ENCODE peak calls at places on chromosomes 5 and 9, in ten cellular contexts. R is heart right ventricle; E is HTR-8/SVneo; O is NCI-H1105; D is Daoy; I is effector memory CD4-positive, alpha-beta T cell; C is lower leg skin; S is NCI-H446; F is T-helper 9 cell; U is NCI-H2171. K is an unnamed sample.

GRCh38 chr5:74243634-74244033 is 396.9 kb downstream of the ENC1 start:
- DNase-seq in R (no peak), E (no peak), O (no peak), D (peak), I (no peak), C (no peak), S (peak), F (no peak), U (peak), K (peak)

GRCh38 chr9:132161743-132162187 is at the start of gene NTNG2:
- DNase-seq in R (no peak), E (no peak), O (no peak), D (no peak), I (no peak), C (no peak), S (no peak), F (no peak), U (no peak), K (no peak)

GRCh38 chr5:82894754-82895153 is 182.4 kb downstream of the TMEM167A start:
- DNase-seq in R (no peak), E (no peak), O (no peak), D (no peak), I (no peak), C (no peak), S (no peak), F (no peak), U (no peak), K (no peak)

GRCh38 chr9:84932915-84933527 is 263.5 kb downstream of the NTRK2 start:
- DNase-seq in R (no peak), E (no peak), O (no peak), D (peak), I (no peak), C (no peak), S (no peak), F (no peak), U (no peak), K (no peak)

GRCh38 chr5:24623018-24623417 is 21.8 kb downstream of the CDH10 start:
- DNase-seq in R (no peak), E (no peak), O (peak), D (no peak), I (no peak), C (no peak), S (peak), F (no peak), U (no peak), K (no peak)

GRCh38 chr5:180069589-180070247 is 1.8 kb downstream of the RNF130 start:
- DNase-seq in R (no peak), E (no peak), O (no peak), D (peak), I (no peak), C (peak), S (no peak), F (no peak), U (no peak), K (no peak)

GRCh38 chr5:51027276-51027675 is 356.0 kb upstream of the ISL1 start:
- DNase-seq in R (no peak), E (no peak), O (no peak), D (no peak), I (no peak), C (no peak), S (no peak), F (no peak), U (no peak), K (no peak)

GRCh38 chr5:164175083-164175482 is 669.7 kb downstream of the MAT2B start:
- DNase-seq in R (no peak), E (peak), O (no peak), D (no peak), I (no peak), C (no peak), S (no peak), F (no peak), U (no peak), K (no peak)

GRCh38 chr5:107869459-107870115 is 198.8 kb upstream of the EFNA5 start:
- DNase-seq in R (no peak), E (peak), O (no peak), D (peak), I (no peak), C (no peak), S (no peak), F (no peak), U (no peak), K (no peak)

GRCh38 chr5:88183255-88183654 is 85.4 kb downstream of the TMEM161B start:
- DNase-seq in R (no peak), E (no peak), O (no peak), D (no peak), I (no peak), C (no peak), S (no peak), F (no peak), U (no peak), K (no peak)

GRCh38 chr5:133124891-133125290 is 73.1 kb downstream of the HSPA4 start:
- DNase-seq in R (no peak), E (no peak), O (no peak), D (no peak), I (no peak), C (no peak), S (no peak), F (no peak), U (no peak), K (no peak)

GRCh38 chr9:103444157-103444556 is 449.0 kb downstream of the CYLC2 start:
- DNase-seq in R (no peak), E (peak), O (no peak), D (no peak), I (no peak), C (no peak), S (no peak), F (no peak), U (no peak), K (no peak)

GRCh38 chr5:474826-475661 is 32.1 kb downstream of the EXOC3 start:
- DNase-seq in R (peak), E (no peak), O (no peak), D (no peak), I (no peak), C (no peak), S (no peak), F (no peak), U (no peak), K (no peak)

GRCh38 chr5:168400429-168401220 is 85.6 kb upstream of the RARS1 start:
- DNase-seq in R (no peak), E (no peak), O (no peak), D (no peak), I (no peak), C (no peak), S (no peak), F (no peak), U (no peak), K (no peak)

GRCh38 chr9:127181595-127182190 is 59.3 kb upstream of the ANGPTL2 start:
- DNase-seq in R (no peak), E (no peak), O (no peak), D (no peak), I (no peak), C (no peak), S (no peak), F (no peak), U (peak), K (no peak)

GRCh38 chr9:130295945-130296782 is 30.6 kb downstream of the HMCN2 start:
- DNase-seq in R (no peak), E (no peak), O (no peak), D (no peak), I (no peak), C (no peak), S (no peak), F (no peak), U (no peak), K (no peak)

GRCh38 chr9:98380065-98380681 is 124.7 kb upstream of the TBC1D2 start:
- DNase-seq in R (no peak), E (peak), O (no peak), D (peak), I (no peak), C (no peak), S (no peak), F (no peak), U (no peak), K (no peak)

GRCh38 chr5:36150676-36151433 is 832 bp downstream of the LMBRD2 start:
- DNase-seq in R (peak), E (peak), O (peak), D (peak), I (peak), C (no peak), S (peak), F (no peak), U (peak), K (peak)

GRCh38 chr9:107615325-107615724 is 125.8 kb upstream of the KLF4 start:
- DNase-seq in R (no peak), E (no peak), O (no peak), D (no peak), I (no peak), C (no peak), S (no peak), F (no peak), U (no peak), K (no peak)

GRCh38 chr5:143749581-143750204 is 62.3 kb upstream of the HMHB1 start:
- DNase-seq in R (no peak), E (no peak), O (no peak), D (no peak), I (no peak), C (no peak), S (no peak), F (no peak), U (no peak), K (no peak)

GRCh38 chr9:129414377-129415021 is 206.4 kb downstream of the C9orf50 start:
- DNase-seq in R (peak), E (no peak), O (no peak), D (no peak), I (peak), C (peak), S (no peak), F (peak), U (no peak), K (no peak)

GRCh38 chr5:53302524-53302923 is 177.9 kb upstream of the FST start:
- DNase-seq in R (no peak), E (no peak), O (no peak), D (no peak), I (no peak), C (no peak), S (no peak), F (no peak), U (no peak), K (no peak)

GRCh38 chr5:83955916-83956315 is 235.3 kb upstream of the HAPLN1 start:
- DNase-seq in R (no peak), E (no peak), O (no peak), D (peak), I (no peak), C (no peak), S (no peak), F (no peak), U (no peak), K (no peak)

GRCh38 chr9:133874061-133874638 is 118.0 kb downstream of the VAV2 start:
- DNase-seq in R (no peak), E (peak), O (no peak), D (peak), I (no peak), C (peak), S (no peak), F (no peak), U (no peak), K (no peak)

GRCh38 chr5:18553269-18553668 is 919.0 kb downstream of the TAF11L14 start:
- DNase-seq in R (no peak), E (peak), O (no peak), D (peak), I (no peak), C (no peak), S (no peak), F (no peak), U (no peak), K (no peak)

GRCh38 chr5:153520952-153521351 is 30.5 kb downstream of the GRIA1 start:
- DNase-seq in R (no peak), E (no peak), O (no peak), D (no peak), I (no peak), C (no peak), S (no peak), F (no peak), U (no peak), K (no peak)

GRCh38 chr5:56211298-56211865 is 21.7 kb downstream of the ANKRD55 start:
- DNase-seq in R (no peak), E (peak), O (no peak), D (peak), I (no peak), C (no peak), S (no peak), F (no peak), U (no peak), K (no peak)

GRCh38 chr9:89374176-89374575 is 55.9 kb downstream of the SECISBP2 start:
- DNase-seq in R (no peak), E (no peak), O (no peak), D (peak), I (no peak), C (no peak), S (no peak), F (no peak), U (no peak), K (no peak)

GRCh38 chr9:89748831-89749499 is 144.2 kb downstream of the GADD45G start:
- DNase-seq in R (no peak), E (no peak), O (no peak), D (no peak), I (no peak), C (no peak), S (peak), F (no peak), U (no peak), K (no peak)

GRCh38 chr5:74019923-74020322 is 393.9 kb downstream of the ARHGEF28 start:
- DNase-seq in R (no peak), E (no peak), O (no peak), D (no peak), I (no peak), C (no peak), S (peak), F (no peak), U (no peak), K (no peak)

GRCh38 chr5:110048508-110048907 is 358.8 kb downstream of the MAN2A1 start:
- DNase-seq in R (no peak), E (no peak), O (no peak), D (no peak), I (no peak), C (no peak), S (no peak), F (no peak), U (no peak), K (no peak)

GRCh38 chr9:134971196-134971595 is 53.5 kb upstream of the FCN1 start:
- DNase-seq in R (no peak), E (no peak), O (no peak), D (no peak), I (no peak), C (no peak), S (no peak), F (no peak), U (no peak), K (no peak)

GRCh38 chr5:3102531-3102930 is 351.1 kb upstream of the IRX2 start:
- DNase-seq in R (no peak), E (no peak), O (no peak), D (no peak), I (no peak), C (no peak), S (no peak), F (no peak), U (no peak), K (no peak)

GRCh38 chr5:36168737-36169136 is 16.8 kb downstream of the SKP2 start:
- DNase-seq in R (no peak), E (no peak), O (no peak), D (no peak), I (no peak), C (no peak), S (no peak), F (no peak), U (no peak), K (no peak)

GRCh38 chr5:166916021-166916420 is 1375.4 kb upstream of the WWC1 start:
- DNase-seq in R (no peak), E (no peak), O (no peak), D (no peak), I (no peak), C (no peak), S (no peak), F (no peak), U (no peak), K (no peak)

GRCh38 chr9:138074516-138074915 is 196.9 kb downstream of the CACNA1B start:
- DNase-seq in R (no peak), E (no peak), O (no peak), D (no peak), I (no peak), C (no peak), S (no peak), F (no peak), U (no peak), K (no peak)

GRCh38 chr5:463952-464351 is 21.0 kb downstream of the EXOC3 start:
- DNase-seq in R (peak), E (no peak), O (no peak), D (no peak), I (peak), C (no peak), S (no peak), F (peak), U (no peak), K (no peak)

GRCh38 chr5:171272996-171273970 is 35.8 kb upstream of the TLX3 start:
- DNase-seq in R (no peak), E (no peak), O (no peak), D (peak), I (no peak), C (no peak), S (peak), F (no peak), U (no peak), K (no peak)